ENCODE peak calls at places on chromosomes 2 and 18, in four cellular contexts. One of them, this sample, is unnamed.

GRCh38 chr2:46717733-46718121 is 197.9 kb downstream of the MCFD2 start:
- DNase-seq in HepG2: no peak
- DNase-seq in K562: no peak
- DNase-seq in IMR-90: peak
- DNase-seq in this sample: no peak

GRCh38 chr18:24381126-24381525 is 16.5 kb downstream of the OSBPL1A start:
- DNase-seq in HepG2: no peak
- DNase-seq in K562: no peak
- DNase-seq in IMR-90: no peak
- DNase-seq in this sample: no peak

GRCh38 chr2:239696559-239697207 is 295.9 kb upstream of the HDAC4 start:
- DNase-seq in HepG2: no peak
- DNase-seq in K562: no peak
- DNase-seq in IMR-90: no peak
- DNase-seq in this sample: no peak

GRCh38 chr18:73258375-73259087 is 390.7 kb upstream of the NETO1 start:
- DNase-seq in HepG2: no peak
- DNase-seq in K562: no peak
- DNase-seq in IMR-90: no peak
- DNase-seq in this sample: peak

GRCh38 chr2:27049422-27050280 is 1.8 kb upstream of the AGBL5 start:
- DNase-seq in HepG2: no peak
- DNase-seq in K562: no peak
- DNase-seq in IMR-90: no peak
- DNase-seq in this sample: no peak

GRCh38 chr2:100309973-100310719 is 12.2 kb downstream of the LONRF2 start:
- DNase-seq in HepG2: no peak
- DNase-seq in K562: no peak
- DNase-seq in IMR-90: no peak
- DNase-seq in this sample: no peak

GRCh38 chr18:75132931-75133525 is 75.9 kb downstream of the PTGR3 start:
- DNase-seq in HepG2: no peak
- DNase-seq in K562: no peak
- DNase-seq in IMR-90: no peak
- DNase-seq in this sample: no peak

GRCh38 chr2:66553370-66553769 is 118.4 kb downstream of the MEIS1 start:
- DNase-seq in HepG2: no peak
- DNase-seq in K562: no peak
- DNase-seq in IMR-90: no peak
- DNase-seq in this sample: no peak

GRCh38 chr2:119630121-119630520 is 48.9 kb upstream of the TMEM177 start:
- DNase-seq in HepG2: no peak
- DNase-seq in K562: no peak
- DNase-seq in IMR-90: no peak
- DNase-seq in this sample: no peak

GRCh38 chr2:104847821-104848160 is 6.1 kb upstream of the POU3F3 start:
- DNase-seq in HepG2: no peak
- DNase-seq in K562: no peak
- DNase-seq in IMR-90: no peak
- DNase-seq in this sample: no peak

GRCh38 chr2:39094717-39095363 is 26.0 kb downstream of the SOS1 start:
- DNase-seq in HepG2: no peak
- DNase-seq in K562: no peak
- DNase-seq in IMR-90: peak
- DNase-seq in this sample: no peak

GRCh38 chr2:60710707-60711106 is 45.4 kb upstream of the PAPOLG start:
- DNase-seq in HepG2: no peak
- DNase-seq in K562: no peak
- DNase-seq in IMR-90: peak
- DNase-seq in this sample: no peak

GRCh38 chr2:233208382-233209116 is 42.9 kb upstream of the ATG16L1 start:
- DNase-seq in HepG2: peak
- DNase-seq in K562: peak
- DNase-seq in IMR-90: no peak
- DNase-seq in this sample: peak

GRCh38 chr2:53636616-53637015 is 131.0 kb upstream of the CHAC2 start:
- DNase-seq in HepG2: no peak
- DNase-seq in K562: no peak
- DNase-seq in IMR-90: no peak
- DNase-seq in this sample: no peak

GRCh38 chr2:57696016-57696415 is 350.6 kb upstream of the VRK2 start:
- DNase-seq in HepG2: no peak
- DNase-seq in K562: no peak
- DNase-seq in IMR-90: peak
- DNase-seq in this sample: peak

GRCh38 chr18:7177131-7177744 is 53.7 kb upstream of the LRRC30 start:
- DNase-seq in HepG2: peak
- DNase-seq in K562: peak
- DNase-seq in IMR-90: peak
- DNase-seq in this sample: peak

GRCh38 chr2:166091439-166091838 is 36.4 kb downstream of the SCN1A start:
- DNase-seq in HepG2: no peak
- DNase-seq in K562: no peak
- DNase-seq in IMR-90: peak
- DNase-seq in this sample: no peak

GRCh38 chr2:167932123-167932693 is 315.2 kb downstream of the STK39 start:
- DNase-seq in HepG2: no peak
- DNase-seq in K562: no peak
- DNase-seq in IMR-90: no peak
- DNase-seq in this sample: no peak

GRCh38 chr2:72847916-72848315 is 22.1 kb upstream of the EXOC6B start:
- DNase-seq in HepG2: no peak
- DNase-seq in K562: no peak
- DNase-seq in IMR-90: no peak
- DNase-seq in this sample: no peak

GRCh38 chr2:182980115-182980514 is 58.1 kb downstream of the NCKAP1 start:
- DNase-seq in HepG2: peak
- DNase-seq in K562: peak
- DNase-seq in IMR-90: peak
- DNase-seq in this sample: peak

GRCh38 chr18:77765468-77765867 is 515.8 kb downstream of the GALR1 start:
- DNase-seq in HepG2: peak
- DNase-seq in K562: peak
- DNase-seq in IMR-90: no peak
- DNase-seq in this sample: peak

GRCh38 chr2:73089270-73090030 is 17.9 kb upstream of the SFXN5 start:
- DNase-seq in HepG2: peak
- DNase-seq in K562: no peak
- DNase-seq in IMR-90: peak
- DNase-seq in this sample: peak

GRCh38 chr2:57045236-57045635 is 861.4 kb downstream of the CCDC85A start:
- DNase-seq in HepG2: no peak
- DNase-seq in K562: no peak
- DNase-seq in IMR-90: no peak
- DNase-seq in this sample: no peak

GRCh38 chr2:36650031-36650430 is 46.5 kb upstream of the VIT start:
- DNase-seq in HepG2: peak
- DNase-seq in K562: no peak
- DNase-seq in IMR-90: peak
- DNase-seq in this sample: peak

GRCh38 chr2:145598434-145598833 is 1078.5 kb upstream of the ZEB2 start:
- DNase-seq in HepG2: no peak
- DNase-seq in K562: no peak
- DNase-seq in IMR-90: peak
- DNase-seq in this sample: no peak

GRCh38 chr18:61703508-61703907 is 189.3 kb downstream of the RNF152 start:
- DNase-seq in HepG2: no peak
- DNase-seq in K562: no peak
- DNase-seq in IMR-90: peak
- DNase-seq in this sample: no peak

DNA sequence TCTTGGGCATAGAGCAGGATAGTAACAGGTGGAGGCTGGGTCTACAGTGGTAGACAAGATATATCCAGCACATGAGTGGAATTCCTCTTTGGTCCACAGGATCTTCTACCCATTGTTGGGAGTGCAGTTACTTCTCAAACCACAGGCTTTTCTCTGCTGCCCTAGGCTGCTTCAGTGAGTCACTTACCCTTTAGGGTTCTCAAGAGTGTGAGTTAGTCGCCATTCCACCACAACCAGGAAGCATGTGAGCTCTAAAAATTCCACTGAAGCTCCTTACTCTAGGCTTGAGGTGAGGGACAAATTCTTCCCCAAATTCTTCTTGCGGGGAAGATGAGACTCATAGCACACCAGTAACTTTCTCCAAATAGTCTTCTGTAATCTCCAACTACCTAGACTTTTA is 189.4 kb downstream of the PLCL1 start:
- DNase-seq in HepG2: no peak
- DNase-seq in K562: no peak
- DNase-seq in IMR-90: peak
- DNase-seq in this sample: no peak
- TF ChIP-seq MAZ in HepG2: no peak
- TF ChIP-seq MAZ in K562: no peak
- TF ChIP-seq MAZ in IMR-90: no peak
- TF ChIP-seq MAZ in this sample: no peak

GRCh38 chr2:109679627-109680026 is 65.5 kb downstream of the SOWAHC start:
- DNase-seq in HepG2: no peak
- DNase-seq in K562: no peak
- DNase-seq in IMR-90: peak
- DNase-seq in this sample: no peak
- TF ChIP-seq MAZ in HepG2: no peak
- TF ChIP-seq MAZ in K562: no peak
- TF ChIP-seq MAZ in IMR-90: no peak
- TF ChIP-seq MAZ in this sample: no peak

GRCh38 chr2:175525975-175526374 is 344.5 kb upstream of the ATP5MC3 start:
- DNase-seq in HepG2: no peak
- DNase-seq in K562: no peak
- DNase-seq in IMR-90: no peak
- DNase-seq in this sample: no peak
- TF ChIP-seq MAZ in HepG2: no peak
- TF ChIP-seq MAZ in K562: no peak
- TF ChIP-seq MAZ in IMR-90: no peak
- TF ChIP-seq MAZ in this sample: no peak

GRCh38 chr2:20366672-20367116 is 16.1 kb upstream of the PUM2 start:
- DNase-seq in HepG2: no peak
- DNase-seq in K562: no peak
- DNase-seq in IMR-90: peak
- DNase-seq in this sample: no peak

GRCh38 chr2:20362701-20363435 is 12.2 kb upstream of the PUM2 start:
- DNase-seq in HepG2: no peak
- DNase-seq in K562: no peak
- DNase-seq in IMR-90: no peak
- DNase-seq in this sample: no peak

GRCh38 chr2:20361903-20362302 is 11.3 kb upstream of the PUM2 start:
- DNase-seq in HepG2: no peak
- DNase-seq in K562: no peak
- DNase-seq in IMR-90: no peak
- DNase-seq in this sample: no peak

GRCh38 chr2:20368706-20369105 is 18.1 kb upstream of the PUM2 start:
- DNase-seq in HepG2: no peak
- DNase-seq in K562: no peak
- DNase-seq in IMR-90: peak
- DNase-seq in this sample: no peak

GRCh38 chr2:20365249-20365817 is 14.7 kb upstream of the PUM2 start:
- DNase-seq in HepG2: no peak
- DNase-seq in K562: no peak
- DNase-seq in IMR-90: peak
- DNase-seq in this sample: peak
- TF ChIP-seq MAZ in HepG2: no peak
- TF ChIP-seq MAZ in K562: no peak
- TF ChIP-seq MAZ in IMR-90: no peak
- TF ChIP-seq MAZ in this sample: no peak

DNA sequence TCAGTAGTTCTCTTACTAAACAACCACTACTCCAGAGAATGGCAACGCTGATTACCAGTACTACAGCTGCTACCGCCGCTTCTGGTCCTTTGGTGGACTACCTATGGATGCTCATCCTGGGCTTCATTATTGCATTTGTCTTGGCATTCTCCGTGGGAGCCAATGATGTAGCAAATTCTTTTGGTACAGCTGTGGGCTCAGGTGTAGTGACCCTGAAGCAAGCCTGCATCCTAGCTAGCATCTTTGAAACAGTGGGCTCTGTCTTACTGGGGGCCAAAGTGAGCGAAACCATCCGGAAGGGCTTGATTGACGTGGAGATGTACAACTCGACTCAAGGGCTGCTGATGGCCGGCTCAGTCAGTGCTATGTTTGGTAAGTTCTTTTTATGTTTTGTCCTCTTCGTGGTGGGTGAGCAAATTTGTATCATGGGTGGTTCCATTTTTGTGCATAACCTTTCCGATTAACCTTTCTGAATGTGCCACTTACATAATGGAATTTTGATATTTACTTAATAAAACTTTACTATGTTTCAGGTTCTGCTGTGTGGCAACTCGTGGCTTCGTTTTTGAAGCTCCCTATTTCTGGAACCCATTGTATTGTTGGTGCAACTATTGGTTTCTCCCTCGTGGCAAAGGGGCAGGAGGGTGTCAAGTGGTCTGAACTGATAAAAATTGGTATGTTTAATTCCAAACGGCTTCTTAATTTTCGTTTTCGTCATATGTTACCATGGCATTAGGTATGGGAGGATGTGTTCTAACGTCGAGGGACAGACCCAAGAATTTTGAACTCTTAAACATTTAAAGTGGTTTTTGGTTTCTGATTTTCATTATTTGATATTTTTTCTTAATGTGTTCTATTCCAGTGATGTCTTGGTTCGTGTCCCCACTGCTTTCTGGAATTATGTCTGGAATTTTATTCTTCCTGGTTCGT is 1.3 kb downstream of the SLC20A1 start:
- DNase-seq in HepG2: no peak
- DNase-seq in K562: peak
- DNase-seq in IMR-90: no peak
- DNase-seq in this sample: no peak
- TF ChIP-seq MAZ in HepG2: no peak
- TF ChIP-seq MAZ in K562: no peak
- TF ChIP-seq MAZ in IMR-90: no peak
- TF ChIP-seq MAZ in this sample: no peak

GRCh38 chr18:69215151-69215550 is 185.5 kb upstream of the DOK6 start:
- DNase-seq in HepG2: no peak
- DNase-seq in K562: no peak
- DNase-seq in IMR-90: no peak
- DNase-seq in this sample: no peak
- TF ChIP-seq MAZ in HepG2: no peak
- TF ChIP-seq MAZ in K562: no peak
- TF ChIP-seq MAZ in IMR-90: no peak
- TF ChIP-seq MAZ in this sample: no peak

DNA sequence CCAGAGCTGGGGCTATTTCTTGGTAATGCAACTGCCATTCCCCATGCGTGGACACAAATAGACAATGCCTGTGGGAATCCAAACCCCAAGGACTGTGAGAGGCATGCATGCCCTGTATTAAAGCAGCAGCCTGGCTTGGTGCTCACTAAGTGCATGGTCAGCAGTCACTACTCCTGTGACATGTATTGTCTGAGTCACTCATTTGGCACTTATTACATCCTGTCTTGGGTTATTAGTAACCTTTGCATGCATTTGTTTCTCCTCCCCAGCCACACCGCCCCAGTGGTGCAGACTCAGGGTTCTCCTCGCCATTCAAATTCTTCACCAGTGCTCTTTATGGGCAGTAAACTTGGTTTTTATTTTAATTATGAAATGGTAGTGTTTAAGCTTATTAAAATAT is 30.2 kb downstream of the PRKCE start:
- DNase-seq in HepG2: peak
- DNase-seq in K562: no peak
- DNase-seq in IMR-90: peak
- DNase-seq in this sample: peak
- TF ChIP-seq MAZ in HepG2: no peak
- TF ChIP-seq MAZ in K562: no peak
- TF ChIP-seq MAZ in IMR-90: peak
- TF ChIP-seq MAZ in this sample: no peak

This sample was measured in A549.